ENCODE peak calls at places on chromosome 20, in six cellular contexts. X, Y, O, F, K and Q are unnamed samples. For H3K4me1, the result is how much of the 10 kb centered on the place peaks cover.

GRCh38 chr20:59265298-59265697 is 35.1 kb upstream of the EDN3 start:
- DNase-seq in X (no peak), Y (no peak), O (no peak), F (no peak), K (no peak), Q (no peak)

GRCh38 chr20:11376406-11376805 is 541.3 kb upstream of the BTBD3 start:
- DNase-seq in X (no peak), Y (no peak), O (no peak), F (no peak), K (no peak), Q (no peak)

GRCh38 chr20:41560971-41561370 is 57.2 kb downstream of the CHD6 start:
- DNase-seq in X (no peak), Y (no peak), O (no peak), F (no peak), K (no peak), Q (no peak)

GRCh38 chr20:47102629-47103028 is 208.0 kb downstream of the EYA2 start:
- DNase-seq in X (no peak), Y (no peak), O (peak), F (no peak), K (no peak), Q (no peak)

GRCh38 chr20:35991142-35991771 is 22.9 kb downstream of the CNBD2 start:
- DNase-seq in X (no peak), Y (no peak), O (peak), F (no peak), K (no peak), Q (no peak)

GRCh38 chr20:35831029-35831428 is 59.2 kb downstream of the PHF20 start:
- DNase-seq in X (no peak), Y (no peak), O (no peak), F (peak), K (no peak), Q (no peak)

GRCh38 chr20:40757087-40757486 is 68.1 kb upstream of the MAFB start:
- DNase-seq in X (no peak), Y (no peak), O (no peak), F (no peak), K (no peak), Q (no peak)

GRCh38 chr20:39112196-39112743 is 150.1 kb downstream of the DHX35 start:
- DNase-seq in X (peak), Y (no peak), O (peak), F (peak), K (no peak), Q (no peak)

GRCh38 chr20:50040432-50041237 is 57.9 kb downstream of the SNAI1 start:
- DNase-seq in X (no peak), Y (no peak), O (no peak), F (no peak), K (no peak), Q (no peak)

GRCh38 chr20:10758446-10758845 is 84.6 kb upstream of the JAG1 start:
- DNase-seq in X (no peak), Y (no peak), O (no peak), F (no peak), K (no peak), Q (no peak)

GRCh38 chr20:41690702-41691101 is 72.5 kb upstream of the CHD6 start:
- DNase-seq in X (no peak), Y (no peak), O (no peak), F (no peak), K (no peak), Q (no peak)

GRCh38 chr20:4885877-4886276 is 115.4 kb downstream of the SLC23A2 start:
- DNase-seq in X (no peak), Y (no peak), O (no peak), F (no peak), K (no peak), Q (no peak)

GRCh38 chr20:10557685-10558084 is 116.1 kb downstream of the JAG1 start:
- DNase-seq in X (no peak), Y (no peak), O (no peak), F (peak), K (no peak), Q (no peak)

GRCh38 chr20:14915356-14915755 is 577.9 kb upstream of the FLRT3 start:
- DNase-seq in X (peak), Y (no peak), O (peak), F (no peak), K (no peak), Q (no peak)

GRCh38 chr20:51363378-51363777 is 179.1 kb downstream of the NFATC2 start:
- DNase-seq in X (no peak), Y (peak), O (no peak), F (no peak), K (no peak), Q (no peak)

GRCh38 chr20:49615401-49616153 is 47.6 kb upstream of the PTGIS start:
- DNase-seq in X (peak), Y (peak), O (no peak), F (no peak), K (no peak), Q (no peak)

GRCh38 chr20:3731944-3732326 is 550 bp upstream of the HSPA12B start:
- DNase-seq in X (no peak), Y (peak), O (no peak), F (no peak), K (no peak), Q (no peak)

GRCh38 chr20:3734111-3734843 is 1.8 kb downstream of the HSPA12B start:
- DNase-seq in X (no peak), Y (peak), O (no peak), F (no peak), K (no peak), Q (peak)

GRCh38 chr20:3732327-3733118 is at the start of gene HSPA12B:
- DNase-seq in X (no peak), Y (peak), O (peak), F (no peak), K (no peak), Q (no peak)

GRCh38 chr20:3735768-3736167 is 3.3 kb downstream of the HSPA12B start:
- DNase-seq in X (no peak), Y (no peak), O (no peak), F (no peak), K (no peak), Q (no peak)

GRCh38 chr20:3733119-3733995 is 872 bp downstream of the HSPA12B start:
- DNase-seq in X (no peak), Y (peak), O (no peak), F (no peak), K (no peak), Q (no peak)
- H3K27ac ChIP-seq in X (peak), Y (peak), O (no peak), F (no peak), K (peak), Q (peak)

GRCh38 chr20:32360333-32360634 is 2.2 kb downstream of the ASXL1 start:
- DNase-seq in X (no peak), Y (no peak), O (no peak), F (no peak), K (no peak), Q (no peak)
- H3K4me1 ChIP-seq in X (half or more), Y (half or more), O (under half), F (under half), K (half or more), Q (under half)

GRCh38 chr20:676315-676937 is 824 bp upstream of the SCRT2 start:
- DNase-seq in X (no peak), Y (no peak), O (no peak), F (no peak), K (no peak), Q (no peak)
- H3K4me3 ChIP-seq in X (no peak), Y (no peak), O (peak), F (no peak), K (no peak), Q (no peak)

GRCh38 chr20:8131598-8132014 is 460 bp upstream of the PLCB1 start:
- DNase-seq in X (no peak), Y (no peak), O (peak), F (no peak), K (no peak), Q (no peak)
- H3K27ac ChIP-seq in X (no peak), Y (no peak), O (no peak), F (no peak), K (no peak), Q (peak)

GRCh38 chr20:45060341-45060740 is 40.6 kb downstream of the KCNS1 start:
- DNase-seq in X (no peak), Y (no peak), O (no peak), F (no peak), K (no peak), Q (no peak)

GRCh38 chr20:45059022-45059728 is 41.8 kb downstream of the KCNS1 start:
- DNase-seq in X (no peak), Y (no peak), O (peak), F (peak), K (no peak), Q (no peak)

GRCh38 chr20:45058168-45058850 is 42.6 kb downstream of the KCNS1 start:
- DNase-seq in X (no peak), Y (no peak), O (no peak), F (no peak), K (no peak), Q (no peak)

GRCh38 chr20:45064812-45065211 is 36.1 kb downstream of the KCNS1 start:
- DNase-seq in X (no peak), Y (no peak), O (no peak), F (no peak), K (no peak), Q (no peak)

DNA sequence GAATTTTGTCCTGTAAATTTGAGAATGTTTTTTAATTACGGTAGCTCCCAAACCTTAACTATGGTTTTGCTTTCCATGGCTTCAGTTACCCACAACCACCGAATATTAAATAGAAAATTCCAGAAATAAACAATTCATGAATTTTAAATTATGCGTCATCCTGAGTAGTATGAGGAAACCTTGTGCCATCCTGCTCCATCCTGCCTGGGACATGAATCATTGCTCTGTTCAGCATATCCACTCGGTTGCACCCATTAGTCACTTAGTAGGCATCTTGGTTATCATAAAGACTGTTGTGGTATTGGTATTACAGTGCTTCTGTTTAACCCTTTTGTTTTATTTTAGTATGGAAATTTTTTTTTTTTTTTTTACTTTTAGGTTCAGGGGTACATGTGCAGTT is 39.7 kb downstream of the KCNS1 start:
- DNase-seq in X (no peak), Y (no peak), O (peak), F (peak), K (no peak), Q (no peak)
- H3K4me1 ChIP-seq in X (under half), Y (under half), O (under half), F (under half), K (under half), Q (under half)

GRCh38 chr20:25197870-25198190 is 2.3 kb downstream of the ENTPD6 start:
- DNase-seq in X (no peak), Y (no peak), O (no peak), F (no peak), K (no peak), Q (no peak)
- H3K4me3 ChIP-seq in X (no peak), Y (no peak), O (no peak), F (no peak), K (no peak), Q (no peak)

DNA sequence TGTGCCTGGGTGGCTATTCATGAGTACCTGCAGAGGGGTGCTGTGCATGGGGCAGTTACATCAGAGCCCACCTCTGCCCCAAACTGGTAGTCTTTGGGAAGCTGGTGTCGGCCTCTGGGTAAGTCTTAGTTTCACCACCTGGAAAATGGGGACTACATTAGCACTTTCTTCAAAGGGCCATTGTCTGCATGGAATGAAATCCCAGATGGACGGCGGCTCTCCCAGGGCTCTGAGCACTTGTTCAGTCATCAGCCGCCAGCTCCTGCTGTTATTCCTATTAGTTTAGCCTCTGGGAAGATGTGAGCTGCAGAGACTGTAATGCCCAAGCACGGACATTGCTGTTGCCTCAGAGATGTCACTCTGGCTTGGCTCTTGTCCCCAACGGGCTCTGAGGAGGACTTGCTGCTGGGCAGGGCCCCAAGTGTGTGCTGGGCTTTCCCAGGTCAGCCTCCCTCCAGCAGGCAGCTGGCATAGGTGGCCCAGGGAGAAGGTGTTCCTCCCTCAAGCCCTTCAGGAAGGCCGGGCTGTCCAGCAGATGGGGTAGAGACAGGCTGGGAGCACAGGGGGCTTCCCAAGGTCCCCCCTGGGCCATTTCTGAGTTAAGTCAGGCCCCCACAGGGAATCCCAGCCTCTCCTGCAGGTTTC is 268.3 kb downstream of the TFAP2C start:
- DNase-seq in X (no peak), Y (no peak), O (no peak), F (no peak), K (no peak), Q (no peak)
- H3K27ac ChIP-seq in X (no peak), Y (no peak), O (no peak), F (no peak), K (no peak), Q (no peak)

GRCh38 chr20:63741676-63742380 is 2.3 kb downstream of the SLC2A4RG start:
- DNase-seq in X (no peak), Y (peak), O (no peak), F (no peak), K (peak), Q (no peak)

GRCh38 chr20:63740070-63740500 is 509 bp downstream of the SLC2A4RG start:
- DNase-seq in X (no peak), Y (peak), O (peak), F (no peak), K (peak), Q (no peak)

GRCh38 chr20:63739129-63740069 is at the start of gene SLC2A4RG:
- DNase-seq in X (peak), Y (peak), O (peak), F (peak), K (peak), Q (peak)

GRCh38 chr20:63741354-63741675 is 1.7 kb downstream of the SLC2A4RG start:
- DNase-seq in X (no peak), Y (no peak), O (no peak), F (no peak), K (no peak), Q (no peak)

DNA sequence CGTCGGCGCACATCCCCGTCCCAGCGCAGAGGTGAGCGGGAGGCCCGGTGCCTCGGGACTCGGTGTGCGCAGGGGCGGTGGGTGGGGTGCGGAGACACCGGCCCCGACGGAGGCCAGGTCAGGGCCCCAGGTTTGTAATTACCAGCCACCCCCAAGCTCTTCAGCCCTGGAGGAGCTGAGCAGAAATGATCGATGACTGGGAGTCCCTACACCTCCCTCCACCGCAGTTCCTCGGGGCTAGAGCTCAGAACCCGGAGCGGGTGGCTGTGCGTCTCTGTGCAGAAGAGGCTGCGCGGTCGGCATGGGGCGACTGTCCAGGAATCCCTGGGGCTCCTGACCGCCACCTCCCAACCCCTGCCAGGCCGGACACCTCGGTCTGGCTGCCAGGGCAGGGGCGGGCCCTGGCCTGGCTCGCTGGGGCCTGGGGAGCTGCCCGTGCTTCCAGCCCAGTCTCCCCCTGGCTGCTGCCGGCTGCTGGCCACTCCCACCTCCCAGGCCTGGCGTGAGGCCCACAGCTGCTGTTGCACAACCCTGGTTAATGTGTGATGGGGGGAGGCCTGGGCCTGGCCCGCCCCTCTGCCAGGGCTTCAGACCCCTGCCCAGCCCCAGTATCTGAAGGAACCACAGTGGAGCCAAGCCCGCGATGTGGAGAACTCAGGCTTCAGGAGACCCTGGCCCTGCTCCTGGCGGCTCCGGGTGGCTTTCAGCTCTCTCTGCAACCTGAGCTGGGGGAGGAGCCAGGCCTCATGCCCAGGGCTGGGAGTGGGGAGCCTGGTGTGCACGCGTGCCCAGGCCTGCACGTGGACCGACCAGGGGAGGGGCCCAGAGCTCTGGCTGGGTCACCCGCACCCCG is 1.2 kb downstream of the SLC2A4RG start:
- DNase-seq in X (peak), Y (peak), O (peak), F (peak), K (peak), Q (peak)
- H3K4me1 ChIP-seq in X (under half), Y (under half), O (under half), F (under half), K (under half), Q (under half)

GRCh38 chr20:32480361-32481199 is 104.6 kb downstream of the NOL4L start:
- DNase-seq in X (no peak), Y (no peak), O (no peak), F (no peak), K (peak), Q (no peak)

GRCh38 chr20:32483351-32484220 is 101.5 kb downstream of the NOL4L start:
- DNase-seq in X (peak), Y (peak), O (peak), F (peak), K (peak), Q (peak)

GRCh38 chr20:32481311-32482103 is 103.6 kb downstream of the NOL4L start:
- DNase-seq in X (no peak), Y (no peak), O (peak), F (no peak), K (peak), Q (no peak)

GRCh38 chr20:32484221-32485125 is 100.7 kb downstream of the NOL4L start:
- DNase-seq in X (peak), Y (no peak), O (no peak), F (no peak), K (peak), Q (no peak)

GRCh38 chr20:32482251-32483220 is 102.6 kb downstream of the NOL4L start:
- DNase-seq in X (peak), Y (peak), O (peak), F (no peak), K (peak), Q (no peak)
- H3K4me3 ChIP-seq in X (peak), Y (peak), O (peak), F (peak), K (peak), Q (peak)